ENCODE peak calls at places on chromosomes 6 and 20, in eight cellular contexts. D is astrocyte, N is tibial nerve, P is retina, T is kidney epithelial cell, X is H4, A is brain microvascular endothelial cell, E is Caki2. O is an unnamed sample.

GRCh38 chr6:118787746-118788419 is 106.1 kb upstream of the ASF1A start:
- DNase-seq in T (no peak), N (no peak), X (no peak), A (no peak), E (no peak), P (no peak), D (no peak), O (peak; percentile 25)

GRCh38 chr6:125363010-125363359 is 61.2 kb upstream of the HDDC2 start:
- DNase-seq in X (peak; percentile 26), E (no peak), T (peak; percentile 42), A (peak; percentile 83), P (no peak), N (no peak), D (peak; percentile 60), O (no peak)

GRCh38 chr6:154458565-154459475 is 51.7 kb downstream of the CNKSR3 start:
- DNase-seq in P (no peak), E (no peak), T (no peak), X (no peak), D (peak; percentile 68), A (no peak), N (no peak), O (peak; percentile 24)

GRCh38 chr6:1500874-1501273 is 108.8 kb upstream of the FOXC1 start:
- DNase-seq in P (no peak), E (no peak), N (no peak), D (no peak), X (no peak), T (no peak), A (no peak), O (no peak)

GRCh38 chr6:129920103-129920798 is 59.1 kb upstream of the TMEM244 start:
- DNase-seq in N (no peak), X (peak; percentile 19), A (peak; percentile 79), E (no peak), D (peak; percentile 20), P (no peak), T (no peak), O (no peak)

GRCh38 chr6:32825966-32826365 is 9.2 kb upstream of the HLA-DOB start:
- DNase-seq in E (peak; percentile 17), P (no peak), D (peak; percentile 21), T (no peak), X (peak; percentile 19), N (no peak), A (peak; percentile 16), O (peak; percentile 22)

GRCh38 chr20:41185013-41185757 is 47.8 kb downstream of the PLCG1 start:
- DNase-seq in X (no peak), N (peak; percentile 5), E (no peak), A (no peak), P (no peak), T (no peak), D (no peak), O (no peak)

GRCh38 chr6:92541457-92542060 is 877.8 kb downstream of the EPHA7 start:
- DNase-seq in A (no peak), T (peak; percentile 42), X (no peak), E (no peak), N (no peak), P (no peak), D (peak; percentile 21), O (no peak)

GRCh38 chr6:43827898-43828297 is 57.9 kb downstream of the VEGFA start:
- DNase-seq in X (no peak), T (no peak), A (no peak), N (no peak), D (no peak), P (no peak), E (no peak), O (no peak)

GRCh38 chr6:141653590-141653989 is 479.1 kb upstream of the GJE1 start:
- DNase-seq in P (no peak), N (no peak), X (no peak), T (no peak), A (no peak), D (no peak), E (no peak), O (peak; percentile 17)

GRCh38 chr6:16647422-16647821 is 113.8 kb downstream of the ATXN1 start:
- DNase-seq in P (no peak), E (no peak), A (no peak), X (no peak), N (no peak), T (no peak), D (no peak), O (no peak)

GRCh38 chr6:166162599-166163342 is 4.9 kb downstream of the TBXT start:
- DNase-seq in E (no peak), T (no peak), N (no peak), D (no peak), P (no peak), A (no peak), X (no peak), O (no peak)

GRCh38 chr20:57128051-57128757 is 138.2 kb downstream of the BMP7 start:
- DNase-seq in T (no peak), A (no peak), E (no peak), X (no peak), P (no peak), N (no peak), D (no peak), O (no peak)

GRCh38 chr20:37777556-37777955 is 83.7 kb downstream of the CTNNBL1 start:
- DNase-seq in T (no peak), E (no peak), D (peak; percentile 16), N (no peak), A (no peak), P (peak; percentile 59), X (no peak), O (no peak)

GRCh38 chr6:113732384-113732966 is 124.7 kb upstream of the MARCKS start:
- DNase-seq in P (peak; percentile 73), E (no peak), T (no peak), A (no peak), N (peak; percentile 35), X (no peak), D (peak; percentile 19), O (peak; percentile 70)

GRCh38 chr20:3843490-3843889 is 3.1 kb upstream of the MAVS start:
- DNase-seq in T (no peak), P (no peak), D (peak; percentile 32), E (peak; percentile 51), N (no peak), X (peak; percentile 50), A (peak; percentile 50), O (no peak)

GRCh38 chr6:46219661-46220060 is 48.9 kb upstream of the ENPP5 start:
- DNase-seq in T (no peak), P (no peak), D (no peak), N (no peak), E (no peak), A (no peak), X (no peak), O (no peak)

GRCh38 chr6:155004017-155004416 is 8.9 kb downstream of the TIAM2 start:
- DNase-seq in N (no peak), D (no peak), E (no peak), P (no peak), T (no peak), A (no peak), X (no peak), O (no peak)

GRCh38 chr20:43723735-43724134 is 3.1 kb downstream of the GTSF1L start:
- DNase-seq in E (no peak), D (no peak), N (no peak), X (no peak), A (no peak), P (no peak), T (no peak), O (no peak)

GRCh38 chr6:141464490-141464889 is 668.2 kb upstream of the GJE1 start:
- DNase-seq in T (peak; percentile 61), E (peak; percentile 14), P (peak; percentile 19), A (peak; percentile 73), D (peak; percentile 72), N (no peak), X (no peak), O (no peak)

GRCh38 chr6:47363736-47364135 is 54.0 kb upstream of the TNFRSF21 start:
- DNase-seq in A (no peak), D (no peak), N (no peak), T (peak; percentile 12), P (no peak), E (no peak), X (no peak), O (no peak)

GRCh38 chr6:27805347-27805746 is 106.8 kb downstream of the OR2B2 start:
- DNase-seq in D (no peak), X (no peak), N (no peak), E (no peak), P (no peak), A (no peak), T (no peak), O (no peak)

GRCh38 chr6:13355043-13355945 is 27.0 kb upstream of the TBC1D7 start:
- DNase-seq in A (peak; percentile 94), X (peak; percentile 97), P (no peak), T (peak; percentile 96), D (peak; percentile 100), N (no peak), E (peak; percentile 71), O (peak; percentile 97)

GRCh38 chr6:100281471-100281878 is 183.2 kb downstream of the SIM1 start:
- DNase-seq in T (no peak), D (no peak), N (no peak), E (no peak), A (no peak), X (no peak), P (peak; percentile 80), O (peak; percentile 15)

GRCh38 chr20:12594410-12595130 is 414.2 kb upstream of the SPTLC3 start:
- DNase-seq in E (peak; percentile 58), D (no peak), X (peak; percentile 81), T (no peak), A (peak; percentile 4), P (peak; percentile 26), N (no peak), O (peak; percentile 52)

GRCh38 chr20:33971147-33971775 is 22.4 kb upstream of the RALY start:
- DNase-seq in P (no peak), E (no peak), A (no peak), T (no peak), N (no peak), X (no peak), D (no peak), O (no peak)

GRCh38 chr6:15980801-15981200 is 148.1 kb upstream of the MYLIP start:
- DNase-seq in T (no peak), A (no peak), E (no peak), P (no peak), D (no peak), X (no peak), N (no peak), O (no peak)

GRCh38 chr6:109527989-109528388 is 45.0 kb upstream of the ZBTB24 start:
- DNase-seq in E (no peak), X (no peak), T (no peak), D (no peak), P (no peak), A (no peak), N (no peak), O (peak; percentile 15)

GRCh38 chr20:33733654-33734576 is 2.1 kb downstream of the ZNF341 start:
- DNase-seq in D (peak; percentile 41), P (no peak), E (peak; percentile 93), A (peak; percentile 52), N (no peak), T (no peak), X (peak; percentile 23), O (peak; percentile 84)

GRCh38 chr20:49887828-49888340 is 27.4 kb downstream of the SPATA2 start:
- DNase-seq in X (no peak), D (no peak), T (no peak), E (no peak), A (no peak), P (peak; percentile 10), N (no peak), O (no peak)